ENCODE peak calls at places on chromosome 14, in five cellular contexts. Q is stomach, V is body of pancreas, J is IMR-90, U is GM12892. O is an unnamed sample.

GRCh38 chr14:77603654-77604270 is 12.7 kb downstream of the SPTLC2 start:
- DNase-seq in Q (no peak), V (no peak), J (no peak), U (no peak), O (no peak)

GRCh38 chr14:39268393-39268792 is 34.7 kb downstream of the MIA2 start:
- DNase-seq in Q (no peak), V (no peak), J (peak), U (no peak), O (no peak)

GRCh38 chr14:29126865-29127264 is 360.3 kb downstream of the FOXG1 start:
- DNase-seq in Q (no peak), V (no peak), J (no peak), U (no peak), O (no peak)

GRCh38 chr14:103382375-103382774 is 2.8 kb upstream of the MARK3 start:
- DNase-seq in Q (no peak), V (no peak), J (peak), U (no peak), O (no peak)

GRCh38 chr14:101950516-101951215 is 13.7 kb upstream of the DYNC1H1 start:
- DNase-seq in Q (no peak), V (no peak), J (no peak), U (no peak), O (peak)

GRCh38 chr14:65770681-65771080 is 358.2 kb downstream of the FUT8 start:
- DNase-seq in Q (no peak), V (no peak), J (no peak), U (no peak), O (no peak)

GRCh38 chr14:95327558-95328374 is 8.1 kb upstream of the CLMN start:
- DNase-seq in Q (no peak), V (no peak), J (no peak), U (peak), O (no peak)

GRCh38 chr14:93078830-93079229 is 36.9 kb downstream of the ITPK1 start:
- DNase-seq in Q (no peak), V (no peak), J (peak), U (no peak), O (no peak)

GRCh38 chr14:103155013-103155412 is 31.8 kb downstream of the TNFAIP2 start:
- DNase-seq in Q (peak), V (peak), J (peak), U (no peak), O (no peak)

GRCh38 chr14:77303417-77304156 is 17.1 kb downstream of the POMT2 start:
- DNase-seq in Q (no peak), V (no peak), J (peak), U (no peak), O (no peak)

GRCh38 chr14:91968280-91968679 is 20.8 kb upstream of the FBLN5 start:
- DNase-seq in Q (no peak), V (no peak), J (no peak), U (no peak), O (no peak)

GRCh38 chr14:63457498-63457897 is 85.7 kb downstream of the PPP2R5E start:
- DNase-seq in Q (no peak), V (no peak), J (no peak), U (no peak), O (no peak)

GRCh38 chr14:68367444-68368014 is 425.3 kb downstream of the ZFP36L1 start:
- DNase-seq in Q (no peak), V (no peak), J (no peak), U (no peak), O (no peak)

GRCh38 chr14:20683125-20683895 is 1.1 kb upstream of the RNASE4 start:
- DNase-seq in Q (peak), V (peak), J (peak), U (no peak), O (peak)

GRCh38 chr14:59301354-59301753 is 112.9 kb downstream of the DAAM1 start:
- DNase-seq in Q (no peak), V (peak), J (no peak), U (peak), O (no peak)

GRCh38 chr14:98513558-98513957 is 758.4 kb downstream of the BCL11B start:
- DNase-seq in Q (no peak), V (no peak), J (no peak), U (no peak), O (no peak)

GRCh38 chr14:77965919-77966435 is 166.1 kb downstream of the ADCK1 start:
- DNase-seq in Q (peak), V (peak), J (peak), U (peak), O (no peak)

GRCh38 chr14:75341639-75342038 is 63.0 kb downstream of the FOS start:
- DNase-seq in Q (no peak), V (no peak), J (no peak), U (no peak), O (no peak)

GRCh38 chr14:105201156-105201927 is 20.2 kb upstream of the NUDT14 start:
- DNase-seq in Q (no peak), V (no peak), J (no peak), U (no peak), O (no peak)
- TF ChIP-seq POLR2A in Q (no peak), V (no peak), J (no peak), U (no peak), O (no peak)

GRCh38 chr14:90409209-90409730 is 12.4 kb downstream of the CALM1 start:
- DNase-seq in Q (no peak), V (peak), J (peak), U (no peak), O (no peak)
- TF ChIP-seq POLR2A in Q (no peak), V (no peak), J (no peak), U (no peak), O (no peak)

GRCh38 chr14:100306506-100307214 is 416 bp upstream of the SLC25A29 start:
- DNase-seq in Q (peak), V (peak), J (peak), U (peak), O (peak)

GRCh38 chr14:100305446-100306255 is 593 bp downstream of the SLC25A29 start:
- DNase-seq in Q (peak), V (no peak), J (no peak), U (no peak), O (no peak)

GRCh38 chr14:100303925-100304324 is 2.3 kb downstream of the SLC25A29 start:
- DNase-seq in Q (no peak), V (no peak), J (no peak), U (no peak), O (no peak)

GRCh38 chr14:100306256-100306505 is at the start of gene SLC25A29:
- DNase-seq in Q (no peak), V (no peak), J (no peak), U (no peak), O (no peak)

DNA sequence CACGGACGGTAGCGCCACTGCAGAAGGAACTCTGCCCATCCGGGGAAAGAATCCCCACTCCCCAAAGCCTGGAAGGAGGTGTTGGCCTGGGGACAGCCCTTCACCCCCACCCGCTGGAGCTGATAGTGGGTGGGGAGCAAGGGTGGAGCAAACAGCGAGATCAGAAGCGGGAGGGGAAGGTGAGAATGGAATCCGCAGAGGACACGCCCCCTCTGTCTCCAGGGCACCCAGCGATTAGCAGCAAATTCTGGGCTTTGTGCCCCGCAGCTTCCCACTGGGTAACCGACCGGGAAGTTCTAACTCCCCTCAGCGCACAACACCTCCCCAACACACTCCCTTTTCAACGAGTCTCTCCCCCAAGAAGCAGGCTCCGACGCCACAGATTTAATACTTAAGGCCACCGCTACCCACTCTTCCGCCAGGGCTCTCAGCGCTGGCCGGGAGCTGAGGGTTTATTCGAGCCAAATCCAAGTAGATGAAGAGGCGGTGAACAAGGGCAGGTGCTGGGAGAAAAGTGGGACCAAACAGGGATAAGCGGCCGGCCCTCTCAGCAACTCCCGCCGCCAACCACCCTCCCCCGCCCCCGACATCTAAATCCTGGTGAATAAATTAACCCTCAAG is 1.3 kb downstream of the SLC25A29 start:
- DNase-seq in Q (peak), V (peak), J (peak), U (no peak), O (no peak)
- TF ChIP-seq POLR2A in Q (no peak), V (no peak), J (no peak), U (no peak), O (no peak)

DNA sequence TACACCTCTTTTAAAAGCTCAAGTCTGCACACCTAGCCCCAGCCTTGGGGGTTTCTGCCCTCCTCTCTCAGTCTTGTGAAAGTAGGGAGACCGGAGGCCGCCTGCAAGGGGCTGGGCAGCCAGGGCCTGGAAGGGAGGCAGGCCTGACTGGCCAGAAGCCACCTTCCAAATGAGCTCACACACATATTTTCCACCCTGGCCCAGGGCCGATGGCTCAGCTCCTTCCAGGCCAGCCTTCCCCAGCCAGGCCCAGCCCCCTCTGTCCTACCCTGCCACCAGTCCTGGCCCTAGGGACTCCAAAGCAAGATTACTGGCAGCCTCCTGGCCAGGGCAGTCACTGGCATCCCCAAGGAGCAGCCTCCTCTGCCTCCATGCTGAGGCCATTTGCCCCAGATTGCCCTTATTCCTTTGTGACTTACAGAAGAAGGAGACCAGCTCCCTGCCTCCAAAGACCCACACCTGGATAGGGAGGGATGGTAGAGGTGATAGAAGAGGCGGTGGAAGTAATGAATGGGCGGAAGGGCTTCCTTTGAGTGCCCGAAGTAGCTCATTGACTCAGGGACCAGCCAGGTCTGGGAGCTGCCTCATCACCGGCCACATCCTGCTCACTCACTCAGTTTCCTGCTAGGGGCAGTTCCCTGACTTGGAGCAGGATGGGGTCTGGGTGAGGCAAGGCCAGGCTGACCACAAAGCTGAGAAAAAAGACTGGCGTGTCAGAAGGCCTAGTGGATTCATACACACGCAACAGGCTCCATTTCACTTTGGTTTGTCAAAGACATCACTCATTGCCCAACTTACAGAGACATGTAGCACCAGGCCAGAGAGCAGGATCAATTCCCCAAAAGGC is 14.8 kb downstream of the MMP14 start:
- DNase-seq in Q (peak), V (peak), J (peak), U (no peak), O (peak)
- TF ChIP-seq POLR2A in Q (no peak), V (no peak), J (peak), U (no peak), O (no peak)

GRCh38 chr14:49687942-49688700 is at the start of gene POLE2:
- DNase-seq in Q (peak), V (peak), J (peak), U (peak), O (peak)

GRCh38 chr14:49692191-49692757 is 646 bp upstream of the KLHDC1 start:
- DNase-seq in Q (no peak), V (no peak), J (peak), U (no peak), O (no peak)

GRCh38 chr14:49688701-49689030 is 652 bp upstream of the POLE2 start:
- DNase-seq in Q (no peak), V (no peak), J (no peak), U (no peak), O (no peak)

GRCh38 chr14:49691031-49691430 is 1.9 kb upstream of the KLHDC1 start:
- DNase-seq in Q (no peak), V (no peak), J (no peak), U (no peak), O (no peak)

GRCh38 chr14:49692895-49693737 is at the start of gene KLHDC1:
- DNase-seq in Q (peak), V (peak), J (peak), U (peak), O (peak)
- TF ChIP-seq POLR2A in Q (peak), V (peak), J (peak), U (peak), O (peak)

DNA sequence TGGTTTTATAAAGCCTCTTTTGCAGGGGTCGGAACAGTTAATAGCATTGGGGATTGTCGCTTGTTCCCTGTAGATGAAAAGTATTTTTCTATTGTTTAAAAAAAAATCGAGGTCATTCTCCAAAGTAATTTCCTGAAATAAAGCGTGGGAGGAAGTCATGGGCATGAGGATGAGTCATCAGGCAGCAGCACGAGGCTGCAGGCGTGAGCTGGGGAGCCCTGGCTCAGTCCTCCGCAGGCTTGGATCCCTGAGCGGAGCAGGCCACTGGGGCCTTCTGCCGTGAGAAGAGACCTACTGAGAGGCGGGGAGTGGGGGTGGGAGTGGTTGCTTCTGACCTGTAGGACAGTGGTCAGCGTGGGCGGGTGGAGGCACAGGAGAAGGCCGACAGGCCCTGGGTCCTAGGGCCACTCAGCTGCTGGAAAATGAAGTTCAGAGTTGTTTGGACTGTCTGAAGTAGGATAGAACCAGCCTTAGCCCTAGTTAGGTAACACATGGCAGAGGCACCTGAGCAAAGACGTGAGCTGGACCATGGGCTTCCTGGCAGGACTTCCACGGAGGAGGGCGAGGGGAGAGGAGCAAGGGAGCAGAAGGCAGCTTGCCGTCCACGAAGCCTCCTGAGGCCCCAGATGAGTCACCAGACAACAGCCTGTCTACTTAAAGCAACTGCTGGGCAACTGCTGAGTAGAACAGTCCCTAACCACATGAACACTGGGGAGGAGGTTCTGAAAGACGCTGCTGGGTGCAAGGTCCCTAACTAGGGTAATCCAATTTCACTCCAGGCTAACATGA is 21.1 kb upstream of the LGALS3 start:
- DNase-seq in Q (peak), V (peak), J (peak), U (no peak), O (peak)
- TF ChIP-seq POLR2A in Q (no peak), V (no peak), J (peak), U (no peak), O (peak)

GRCh38 chr14:70239802-70240201 is 51.1 kb upstream of the SLC8A3 start:
- DNase-seq in Q (no peak), V (no peak), J (no peak), U (no peak), O (no peak)

GRCh38 chr14:70234066-70234950 is 45.6 kb upstream of the SLC8A3 start:
- DNase-seq in Q (no peak), V (no peak), J (no peak), U (no peak), O (no peak)

GRCh38 chr14:70237710-70238109 is 49.0 kb upstream of the SLC8A3 start:
- DNase-seq in Q (no peak), V (no peak), J (no peak), U (no peak), O (no peak)
- TF ChIP-seq POLR2A in Q (no peak), V (no peak), J (no peak), U (no peak), O (no peak)

GRCh38 chr14:70416717-70417349 is at the start of gene SYNJ2BP:
- DNase-seq in Q (peak), V (peak), J (peak), U (peak), O (peak)
- TF ChIP-seq POLR2A in Q (no peak), V (no peak), J (no peak), U (peak), O (no peak)

DNA sequence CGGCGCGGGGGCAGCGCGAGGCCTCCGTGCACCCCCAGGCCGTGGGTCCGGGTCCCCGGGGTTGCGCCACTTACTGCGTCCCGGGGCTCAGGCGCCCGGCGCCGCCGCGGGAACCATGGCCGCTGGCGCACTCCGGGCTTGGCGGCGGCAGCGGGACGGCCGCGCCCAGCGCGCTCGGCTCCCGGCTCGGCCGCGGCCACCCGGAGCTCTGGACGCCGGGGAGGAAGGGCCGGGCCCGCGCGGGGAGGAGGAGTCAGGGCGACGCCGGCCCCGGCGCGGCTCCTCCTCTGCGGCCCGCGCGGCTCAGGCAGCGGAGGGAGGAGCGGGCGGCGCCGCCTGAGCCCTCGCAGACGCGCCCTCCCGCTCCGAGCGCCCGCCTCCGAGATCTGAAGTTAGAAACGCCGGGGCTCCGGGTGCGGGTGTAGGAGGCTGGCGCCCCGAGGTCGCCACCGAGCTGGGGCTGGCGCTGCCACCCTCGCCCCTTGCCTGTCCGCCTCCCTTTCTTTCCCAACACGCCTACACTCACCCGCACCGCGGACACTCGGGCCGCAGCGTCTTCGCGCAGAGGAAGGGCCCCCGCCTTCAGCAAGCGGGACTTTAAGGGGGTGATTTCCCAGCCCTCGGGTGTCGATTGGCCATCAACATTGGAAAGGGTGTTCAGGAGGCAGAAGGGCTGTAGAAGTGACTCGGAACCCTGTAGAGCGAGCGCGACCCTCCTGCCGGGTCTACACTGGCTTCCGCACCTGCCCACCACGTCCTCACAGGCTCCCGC is at the start of gene NIN:
- DNase-seq in Q (peak), V (peak), J (peak), U (peak), O (peak)
- TF ChIP-seq POLR2A in Q (no peak), V (no peak), J (no peak), U (peak), O (no peak)

GRCh38 chr14:94132285-94132887 is 3.0 kb upstream of the IFI27L2 start:
- DNase-seq in Q (peak), V (peak), J (peak), U (no peak), O (no peak)

GRCh38 chr14:94128216-94128839 is 1.1 kb downstream of the IFI27L2 start:
- DNase-seq in Q (peak), V (no peak), J (no peak), U (no peak), O (no peak)

GRCh38 chr14:94127330-94127729 is 2.1 kb downstream of the IFI27L2 start:
- DNase-seq in Q (no peak), V (no peak), J (no peak), U (no peak), O (no peak)

GRCh38 chr14:94129111-94129757 is at the start of gene IFI27L2:
- DNase-seq in Q (peak), V (peak), J (peak), U (peak), O (no peak)

GRCh38 chr14:94129758-94130414 is 482 bp upstream of the IFI27L2 start:
- DNase-seq in Q (no peak), V (no peak), J (peak), U (no peak), O (no peak)
- TF ChIP-seq POLR2A in Q (no peak), V (no peak), J (no peak), U (no peak), O (no peak)